ENCODE peak calls at places on chromosomes 2 and 18, in six cellular contexts. J, O, G, D, H and K are unnamed samples.

GRCh38 chr2:25362564-25363145 is 20.9 kb upstream of the DNMT3A start:
- DNase-seq in O (no peak), G (peak; percentile 77), D (no peak), H (no peak), J (no peak), K (no peak)

GRCh38 chr2:134839649-134840048 is 1.2 kb downstream of the ACMSD start:
- DNase-seq in O (peak; percentile 46), D (no peak), H (no peak), J (no peak), G (no peak), K (no peak)

GRCh38 chr2:44942304-44943030 is 965 bp downstream of the SIX3 start:
- DNase-seq in J (no peak), H (no peak), D (no peak), O (no peak), G (no peak), K (no peak)

GRCh38 chr2:8566788-8567468 is 114.9 kb upstream of the ID2 start:
- DNase-seq in H (no peak), G (no peak), D (no peak), O (peak; percentile 54), J (no peak), K (no peak)

GRCh38 chr18:74266161-74266560 is 25.6 kb downstream of the CYB5A start:
- DNase-seq in O (no peak), D (no peak), G (no peak), J (peak; percentile 72), H (peak; percentile 58), K (peak; percentile 58)

GRCh38 chr2:26043862-26044736 is 10.2 kb downstream of the RAB10 start:
- DNase-seq in H (peak; percentile 32), J (peak; percentile 22), D (peak; percentile 11), G (no peak), O (no peak), K (peak; percentile 57)

GRCh38 chr2:17658251-17658843 is 95.3 kb downstream of the SMC6 start:
- DNase-seq in D (no peak), G (no peak), J (peak; percentile 46), H (peak; percentile 87), O (no peak), K (no peak)

GRCh38 chr18:10563886-10564285 is 38.1 kb downstream of the NAPG start:
- DNase-seq in H (peak; percentile 18), O (no peak), D (no peak), G (no peak), J (peak; percentile 86), K (no peak)

GRCh38 chr2:162075689-162076132 is 1.7 kb upstream of the DPP4 start:
- DNase-seq in J (peak; percentile 55), O (no peak), G (no peak), D (no peak), H (no peak), K (no peak)

GRCh38 chr2:208937521-208937920 is 486.3 kb upstream of the MAP2 start:
- DNase-seq in J (no peak), D (no peak), G (no peak), O (no peak), H (no peak), K (no peak)

GRCh38 chr2:3611611-3612010 is 16.7 kb downstream of the COLEC11 start:
- DNase-seq in D (no peak), H (no peak), O (no peak), J (no peak), G (no peak), K (no peak)

GRCh38 chr2:75047907-75048625 is 89.6 kb downstream of the POLE4 start:
- DNase-seq in H (peak; percentile 63), J (peak; percentile 88), D (no peak), G (no peak), O (no peak), K (peak; percentile 72)

GRCh38 chr18:43662657-43663056 is 385.4 kb upstream of the SYT4 start:
- DNase-seq in J (peak; percentile 72), G (no peak), O (no peak), H (peak; percentile 91), D (peak; percentile 42), K (no peak)

GRCh38 chr2:218166791-218167190 is at the start of gene CXCR1:
- DNase-seq in O (no peak), G (no peak), J (no peak), D (no peak), H (no peak), K (no peak)

GRCh38 chr2:152028182-152028862 is 70.5 kb downstream of the CACNB4 start:
- DNase-seq in J (peak; percentile 30), D (no peak), O (no peak), H (peak; percentile 43), G (no peak), K (peak; percentile 59)